ENCODE peak calls at places on chromosomes 1 and 21, in five cellular contexts. T, S, Z, X and E are unnamed samples.

GRCh38 chr1:101275672-101276071 is 38.9 kb downstream of the S1PR1 start:
- DNase-seq in Z (no peak), X (no peak), T (no peak), S (no peak), E (no peak)

GRCh38 chr1:65459397-65459768 is 38.9 kb downstream of the LEPR start:
- DNase-seq in T (no peak), X (no peak), Z (no peak), S (no peak), E (no peak)

GRCh38 chr1:1908506-1908791 is 6.6 kb upstream of the CALML6 start:
- DNase-seq in Z (peak), X (no peak), T (peak), S (no peak), E (no peak)

GRCh38 chr1:175191654-175192053 is 922 bp downstream of the KIAA0040 start:
- DNase-seq in X (peak), T (no peak), Z (no peak), S (no peak), E (no peak)

GRCh38 chr1:192696082-192696481 is 60.1 kb downstream of the RGS13 start:
- DNase-seq in Z (no peak), S (no peak), X (no peak), T (no peak), E (no peak)

GRCh38 chr21:34073749-34074282 is 438 bp downstream of the MRPS6 start:
- DNase-seq in S (peak), T (peak), X (no peak), Z (no peak), E (peak)

GRCh38 chr1:19430121-19431068 is 54.9 kb downstream of the CAPZB start:
- DNase-seq in S (no peak), Z (peak), X (no peak), T (peak), E (no peak)

GRCh38 chr1:119324198-119324597 is 44.4 kb upstream of the HAO2 start:
- DNase-seq in Z (no peak), S (no peak), X (no peak), T (no peak), E (no peak)

GRCh38 chr1:29503441-29503840 is 267.1 kb downstream of the PTPRU start:
- DNase-seq in S (no peak), T (peak), X (no peak), Z (no peak), E (peak)

GRCh38 chr1:229006121-229006870 is 264.6 kb upstream of the RAB4A start:
- DNase-seq in S (no peak), Z (no peak), X (no peak), T (no peak), E (no peak)

GRCh38 chr1:10232213-10232612 is 21.8 kb downstream of the KIF1B start:
- DNase-seq in X (no peak), Z (no peak), T (no peak), S (no peak), E (no peak)

GRCh38 chr1:79815115-79815514 is 808.6 kb upstream of the ADGRL4 start:
- DNase-seq in Z (no peak), T (no peak), X (no peak), S (no peak), E (no peak)

GRCh38 chr1:46532498-46533178 is 18.8 kb downstream of the KNCN start:
- DNase-seq in S (peak), Z (peak), X (peak), T (peak), E (peak)

GRCh38 chr1:241423541-241424479 is 66.8 kb upstream of the RGS7 start:
- DNase-seq in Z (peak), X (no peak), S (no peak), T (no peak), E (peak)

GRCh38 chr21:28229811-28230210 is 762.9 kb downstream of the LTN1 start:
- DNase-seq in T (no peak), S (no peak), X (no peak), Z (no peak), E (no peak)

GRCh38 chr1:206672844-206673758 is 11.6 kb upstream of the MAPKAPK2 start:
- DNase-seq in Z (no peak), S (no peak), X (no peak), T (peak), E (no peak)

GRCh38 chr1:25468037-25468436 is 37.3 kb downstream of the MACO1 start:
- DNase-seq in S (no peak), X (no peak), T (no peak), Z (no peak), E (peak)

GRCh38 chr1:6483010-6483760 is 8.3 kb downstream of the PLEKHG5 start:
- DNase-seq in T (no peak), Z (no peak), X (no peak), S (no peak), E (no peak)

GRCh38 chr1:206722751-206723499 is 38.2 kb downstream of the MAPKAPK2 start:
- DNase-seq in T (peak), Z (no peak), S (no peak), X (no peak), E (no peak)

GRCh38 chr1:212457740-212458338 is 25.1 kb downstream of the NENF start:
- DNase-seq in Z (peak), T (no peak), X (no peak), S (no peak), E (peak)

GRCh38 chr1:59877108-59877682 is 49.4 kb downstream of the CYP2J2 start:
- DNase-seq in X (no peak), T (no peak), S (no peak), Z (no peak), E (no peak)

GRCh38 chr1:185735667-185736105 is 1.5 kb downstream of the HMCN1 start:
- DNase-seq in T (no peak), X (no peak), Z (no peak), S (no peak), E (no peak)
- H3K4me3 ChIP-seq in T (peak), X (peak), Z (no peak), S (peak), E (peak)

GRCh38 chr1:40390857-40391256 is 17.3 kb downstream of the SMAP2 start:
- DNase-seq in Z (no peak), T (no peak), S (no peak), X (no peak), E (no peak)

GRCh38 chr1:40393173-40393572 is 19.6 kb downstream of the SMAP2 start:
- DNase-seq in X (peak), T (no peak), Z (no peak), S (no peak), E (no peak)

GRCh38 chr1:40389871-40390560 is 16.5 kb downstream of the SMAP2 start:
- DNase-seq in T (peak), X (peak), S (no peak), Z (no peak), E (no peak)

GRCh38 chr1:40392206-40392605 is 18.7 kb downstream of the SMAP2 start:
- DNase-seq in T (no peak), X (no peak), S (no peak), Z (no peak), E (no peak)

GRCh38 chr1:40391688-40392145 is 18.2 kb downstream of the SMAP2 start:
- DNase-seq in Z (no peak), T (no peak), X (no peak), S (no peak), E (no peak)
- TF ChIP-seq POLR2A in Z (no peak), T (no peak), X (peak), S (no peak), E (no peak)

GRCh38 chr1:36322085-36322785 is 1.2 kb downstream of the EVA1B start:
- DNase-seq in T (peak), Z (no peak), S (no peak), X (no peak), E (no peak)

GRCh38 chr1:36320767-36321118 is 2.7 kb downstream of the EVA1B start:
- DNase-seq in T (no peak), Z (no peak), X (no peak), S (no peak), E (no peak)

GRCh38 chr1:36322786-36323635 is 434 bp downstream of the EVA1B start:
- DNase-seq in T (peak), X (no peak), S (peak), Z (no peak), E (peak)

GRCh38 chr1:36321119-36321951 is 2.1 kb downstream of the EVA1B start:
- DNase-seq in T (peak), S (peak), Z (no peak), X (no peak), E (peak)

DNA sequence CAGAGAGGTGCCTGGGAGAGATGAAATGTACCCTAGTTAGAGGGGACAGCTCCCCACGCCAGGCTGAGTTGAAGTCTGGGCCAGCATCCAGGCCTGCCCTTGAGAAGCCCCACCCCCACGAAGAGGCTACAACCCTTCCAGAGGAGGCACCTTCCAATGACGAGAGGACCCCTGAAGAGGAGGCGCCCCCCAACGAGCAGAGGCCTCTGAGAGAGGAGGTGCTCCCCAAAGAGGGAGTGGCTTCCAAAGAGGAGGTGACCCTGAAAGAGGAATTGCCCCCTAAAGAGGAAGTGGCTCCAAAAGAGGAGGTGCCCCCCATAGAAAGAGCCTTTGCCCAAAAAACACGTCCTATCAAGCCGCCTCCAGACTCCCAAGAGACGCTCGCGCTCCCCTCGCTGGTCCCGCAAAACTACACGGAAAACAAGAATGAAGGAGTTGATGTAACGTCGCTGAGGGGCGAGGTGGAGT is 3.1 kb downstream of the EVA1B start:
- DNase-seq in S (no peak), T (no peak), X (no peak), Z (no peak), E (no peak)
- H3K4me3 ChIP-seq in S (no peak), T (peak), X (peak), Z (no peak), E (peak)

DNA sequence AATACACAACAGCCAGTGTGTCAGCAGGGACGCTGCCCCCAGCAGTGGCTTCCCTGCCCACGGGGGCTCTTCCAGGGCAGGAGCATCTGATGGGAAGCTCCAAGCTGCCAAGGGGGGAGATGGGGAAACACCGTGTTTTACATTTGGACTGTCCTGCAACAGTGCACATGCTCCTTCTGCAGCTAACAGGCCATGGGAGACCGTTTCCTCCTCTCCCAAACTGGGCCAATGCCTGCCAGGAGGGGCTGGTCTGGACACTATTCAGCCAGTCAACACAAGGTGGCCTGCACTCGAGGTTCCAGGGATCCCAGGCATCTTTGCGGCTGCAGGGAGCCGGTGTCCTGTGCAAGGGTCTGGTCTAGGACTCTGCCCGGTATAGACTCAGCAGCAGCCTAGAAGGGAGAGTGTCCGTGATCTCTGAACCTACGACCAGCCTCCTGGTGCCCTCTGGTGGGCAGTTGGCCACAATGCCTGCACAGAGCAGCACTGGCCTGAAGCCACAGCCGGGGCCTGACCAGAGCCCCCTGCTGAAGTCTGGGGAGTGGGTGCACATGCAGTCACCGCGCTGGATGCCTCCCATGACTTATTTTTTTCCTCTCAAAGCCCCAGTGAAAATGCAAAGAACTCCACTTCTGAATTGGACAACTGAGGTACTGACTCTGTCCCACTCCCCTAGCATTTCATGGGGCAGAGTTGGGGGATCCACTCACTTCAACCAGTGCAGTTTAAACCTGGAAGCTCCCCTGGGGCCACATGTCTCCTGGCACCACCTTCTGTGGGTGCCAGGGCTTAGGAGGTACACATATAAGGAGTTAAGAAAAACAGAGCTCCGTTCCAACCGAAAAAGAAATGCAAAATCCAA is 33.3 kb downstream of the RCC2 start:
- DNase-seq in Z (peak), X (peak), S (peak), T (no peak), E (peak)
- TF ChIP-seq POLR2A in Z (no peak), X (no peak), S (no peak), T (no peak), E (no peak)

GRCh38 chr1:164560076-164560475 is 1.1 kb downstream of the PBX1 start:
- DNase-seq in X (no peak), T (no peak), Z (no peak), S (no peak), E (no peak)

GRCh38 chr1:164560504-164560903 is 1.5 kb downstream of the PBX1 start:
- DNase-seq in X (no peak), S (no peak), T (no peak), Z (no peak), E (no peak)

GRCh38 chr1:164558461-164559341 is at the start of gene PBX1:
- DNase-seq in Z (peak), S (peak), X (peak), T (peak), E (peak)

GRCh38 chr1:164561007-164561406 is 2.0 kb downstream of the PBX1 start:
- DNase-seq in Z (no peak), T (no peak), S (no peak), X (no peak), E (no peak)

GRCh38 chr1:164559342-164560070 is 522 bp downstream of the PBX1 start:
- DNase-seq in Z (peak), T (peak), S (peak), X (no peak), E (peak)
- H3K4me3 ChIP-seq in Z (peak), T (peak), S (peak), X (peak), E (peak)

GRCh38 chr1:246569248-246570238 is 3.3 kb downstream of the CNST start:
- DNase-seq in T (no peak), S (no peak), Z (no peak), X (no peak), E (no peak)
- TF ChIP-seq POLR2A in T (no peak), S (no peak), Z (no peak), X (no peak), E (no peak)

GRCh38 chr1:156286061-156286460 is 1.9 kb downstream of the TMEM79 start:
- DNase-seq in Z (no peak), S (no peak), T (no peak), X (no peak), E (no peak)

GRCh38 chr1:156285437-156285836 is 1.3 kb downstream of the TMEM79 start:
- DNase-seq in T (no peak), X (no peak), Z (no peak), S (no peak), E (no peak)

GRCh38 chr1:156284112-156284511 is at the start of gene TMEM79:
- DNase-seq in T (no peak), S (no peak), Z (no peak), X (no peak), E (no peak)

GRCh38 chr1:156282479-156283222 is at the start of gene SMG5:
- DNase-seq in Z (peak), S (peak), X (peak), T (peak), E (peak)

GRCh38 chr1:156284762-156285161 is 637 bp downstream of the TMEM79 start:
- DNase-seq in Z (no peak), T (no peak), S (no peak), X (no peak), E (no peak)
- H3K4me3 ChIP-seq in Z (no peak), T (no peak), S (no peak), X (no peak), E (no peak)